ENCODE peak calls at places on chromosomes 11 and 22, in eight cellular contexts. B is stimulated activated naive CD4-positive, alpha-beta T cell treated with Interleukin-2 at 50 U/mL for 16 hours; U is stimulated activated CD4-positive, alpha-beta T cell treated with anti-CD3 and anti-CD28 coated beads, Interleukin-4, amount 100 ng/mL, for 1 hour; N is lower leg skin; Q is activated gamma-delta T cell treated with anti-CD3 and anti-CD28 coated beads, Interleukin-2, amount 50 U/mL, for 16 hours; E is stimulated activated naive CD8-positive, alpha-beta T cell treated with anti-CD3 and anti-CD28 coated beads, Interleukin-15, amount 100 ng/mL, for 72 hours; I is GM12865; O is GM12891. T is an unnamed sample.

GRCh38 chr11:77106321-77106720 is 3.7 kb downstream of the OMP start:
- DNase-seq in B (no peak), U (no peak), N (no peak), Q (no peak), E (no peak), I (no peak), O (no peak), T (no peak)

GRCh38 chr11:48028909-48029685 is 48.7 kb downstream of the PTPRJ start:
- DNase-seq in B (no peak), U (no peak), N (no peak), Q (no peak), E (no peak), I (no peak), O (no peak), T (no peak)

GRCh38 chr11:116519499-116519898 is 253.3 kb downstream of the BUD13 start:
- DNase-seq in B (no peak), U (no peak), N (no peak), Q (no peak), E (no peak), I (peak), O (no peak), T (peak)

GRCh38 chr11:65493367-65494176 is 5.3 kb upstream of the MALAT1 start:
- DNase-seq in B (no peak), U (no peak), N (peak), Q (no peak), E (no peak), I (peak), O (no peak), T (no peak)

GRCh38 chr11:10309163-10310093 is 4.6 kb downstream of the ADM start:
- DNase-seq in B (no peak), U (no peak), N (peak), Q (no peak), E (no peak), I (peak), O (no peak), T (peak)

GRCh38 chr11:116166788-116167465 is 605.9 kb downstream of the BUD13 start:
- DNase-seq in B (no peak), U (no peak), N (no peak), Q (no peak), E (no peak), I (no peak), O (no peak), T (no peak)

GRCh38 chr11:100994966-100995365 is 134.6 kb downstream of the PGR start:
- DNase-seq in B (no peak), U (no peak), N (no peak), Q (no peak), E (no peak), I (no peak), O (no peak), T (no peak)

GRCh38 chr11:78168539-78169477 is 19.6 kb downstream of the KCTD21 start:
- DNase-seq in B (no peak), U (no peak), N (peak), Q (no peak), E (no peak), I (no peak), O (no peak), T (no peak)

GRCh38 chr11:8006349-8006977 is 19.3 kb downstream of the EIF3F start:
- DNase-seq in B (peak), U (peak), N (peak), Q (no peak), E (peak), I (peak), O (peak), T (peak)

GRCh38 chr22:35593885-35594470 is 23.2 kb downstream of the MB start:
- DNase-seq in B (no peak), U (no peak), N (no peak), Q (no peak), E (no peak), I (no peak), O (no peak), T (no peak)

T was measured in MM.1S.